ENCODE peak calls at places on chromosomes 4 and X, in four cellular contexts. E is foreskin fibroblast, H is MG63, G is heart left ventricle. C is an unnamed sample.

GRCh38 chr4:95124906-95125504 is 367.2 kb downstream of the BMPR1B start:
- DNase-seq in E (peak), H (peak), G (no peak), C (peak)

GRCh38 chr4:53684448-53684847 is 93.2 kb upstream of the LNX1 start:
- DNase-seq in E (no peak), H (no peak), G (no peak), C (no peak)

GRCh38 chrX:96410927-96411326 is 273.7 kb upstream of the DIAPH2 start:
- DNase-seq in E (no peak), H (no peak), G (no peak), C (no peak)

GRCh38 chr4:46441116-46441859 is 51.4 kb upstream of the GABRA2 start:
- DNase-seq in E (no peak), H (no peak), G (no peak), C (peak)

GRCh38 chr4:185307136-185307950 is 88.4 kb downstream of the LRP2BP start:
- DNase-seq in E (no peak), H (no peak), G (no peak), C (no peak)

GRCh38 chrX:144293229-144293628 is 409.4 kb downstream of the UBE2NL start:
- DNase-seq in E (no peak), H (peak), G (no peak), C (no peak)

GRCh38 chr4:139523076-139523475 is 32.9 kb downstream of the SETD7 start:
- DNase-seq in E (no peak), H (peak), G (no peak), C (peak)

GRCh38 chr4:2079006-2079405 is 19.9 kb downstream of the NAT8L start:
- DNase-seq in E (no peak), H (no peak), G (no peak), C (no peak)

GRCh38 chr4:174521800-174522182 is 497 bp downstream of the HPGD start:
- DNase-seq in E (no peak), H (no peak), G (no peak), C (no peak)

GRCh38 chr4:110211007-110211769 is 12.8 kb upstream of the ELOVL6 start:
- DNase-seq in E (peak), H (peak), G (no peak), C (peak)

GRCh38 chr4:144899393-144899792 is 198.6 kb downstream of the ANAPC10 start:
- DNase-seq in E (no peak), H (no peak), G (no peak), C (no peak)

GRCh38 chrX:108090474-108091265 is 672 bp downstream of the PSMD10 start:
- DNase-seq in E (peak), H (no peak), G (no peak), C (no peak)

GRCh38 chr4:187491959-187492358 is 503.6 kb upstream of the ZFP42 start:
- DNase-seq in E (peak), H (no peak), G (no peak), C (no peak)

GRCh38 chr4:182293836-182294235 is 50.6 kb downstream of the TENM3 start:
- DNase-seq in E (no peak), H (no peak), G (no peak), C (no peak)

GRCh38 chrX:71493111-71493613 is 39.7 kb upstream of the OGT start:
- DNase-seq in E (peak), H (no peak), G (no peak), C (no peak)

GRCh38 chr4:119103263-119103662 is 32.4 kb upstream of the MYOZ2 start:
- DNase-seq in E (peak), H (peak), G (peak), C (peak)

GRCh38 chrX:29215251-29215650 is 628.0 kb downstream of the IL1RAPL1 start:
- DNase-seq in E (peak), H (no peak), G (no peak), C (no peak)

GRCh38 chrX:63506320-63506719 is 155.2 kb upstream of the SPIN4 start:
- DNase-seq in E (peak), H (no peak), G (no peak), C (peak)

GRCh38 chr4:174358823-174359222 is 75.1 kb downstream of the CEP44 start:
- DNase-seq in E (peak), H (peak), G (no peak), C (peak)

GRCh38 chr4:171242831-171243230 is 570.4 kb upstream of the GALNTL6 start:
- DNase-seq in E (no peak), H (no peak), G (no peak), C (no peak)

GRCh38 chr4:76950846-76951321 is 1.3 kb downstream of the SEPTIN11 start:
- DNase-seq in E (peak), H (peak), G (peak), C (no peak)

GRCh38 chrX:103941201-103941975 is 21.0 kb upstream of the TMSB15B start:
- DNase-seq in E (peak), H (no peak), G (no peak), C (peak)

GRCh38 chr4:14529653-14530052 is 472.6 kb upstream of the CPEB2 start:
- DNase-seq in E (no peak), H (no peak), G (no peak), C (peak)

GRCh38 chr4:89821612-89822011 is 15.3 kb downstream of the SNCA start:
- DNase-seq in E (no peak), H (no peak), G (no peak), C (no peak)

GRCh38 chr4:85860066-85860465 is 385.1 kb downstream of the ARHGAP24 start:
- DNase-seq in E (peak), H (peak), G (no peak), C (no peak)

GRCh38 chr4:5361968-5362367 is 310.7 kb downstream of the STK32B start:
- DNase-seq in E (peak), H (no peak), G (no peak), C (no peak)

GRCh38 chr4:1777822-1778641 is 15.1 kb upstream of the FGFR3 start:
- DNase-seq in E (peak), H (no peak), G (no peak), C (peak)

GRCh38 chr4:94877973-94878372 is 120.2 kb downstream of the BMPR1B start:
- DNase-seq in E (peak), H (no peak), G (no peak), C (no peak)

GRCh38 chr4:110622841-110623709 is at the start of gene PITX2:
- DNase-seq in E (peak), H (peak), G (peak), C (peak)

GRCh38 chr4:180057198-180057821 is 2185.9 kb upstream of the TENM3 start:
- DNase-seq in E (peak), H (no peak), G (no peak), C (no peak)

GRCh38 chr4:107279729-107280128 is 243.6 kb upstream of the DKK2 start:
- DNase-seq in E (peak), H (no peak), G (no peak), C (no peak)

GRCh38 chrX:153766098-153766817 is 2.2 kb downstream of the PLXNB3 start:
- DNase-seq in E (peak), H (peak), G (peak), C (peak)

GRCh38 chr4:157096439-157096838 is 20.5 kb downstream of the GLRB start:
- DNase-seq in E (peak), H (peak), G (no peak), C (no peak)
- H3K4me3 ChIP-seq in E (no peak), H (no peak), G (no peak), C (no peak)

GRCh38 chrX:47316276-47317025 is 53.9 kb upstream of the ZNF157 start:
- DNase-seq in E (peak), H (no peak), G (no peak), C (no peak)

GRCh38 chrX:47313056-47313455 is 57.3 kb upstream of the ZNF157 start:
- DNase-seq in E (no peak), H (peak), G (peak), C (no peak)

GRCh38 chrX:47311857-47312774 is 58.3 kb upstream of the ZNF157 start:
- DNase-seq in E (peak), H (peak), G (no peak), C (peak)
- H3K4me3 ChIP-seq in E (no peak), H (no peak), G (no peak), C (no peak)

DNA sequence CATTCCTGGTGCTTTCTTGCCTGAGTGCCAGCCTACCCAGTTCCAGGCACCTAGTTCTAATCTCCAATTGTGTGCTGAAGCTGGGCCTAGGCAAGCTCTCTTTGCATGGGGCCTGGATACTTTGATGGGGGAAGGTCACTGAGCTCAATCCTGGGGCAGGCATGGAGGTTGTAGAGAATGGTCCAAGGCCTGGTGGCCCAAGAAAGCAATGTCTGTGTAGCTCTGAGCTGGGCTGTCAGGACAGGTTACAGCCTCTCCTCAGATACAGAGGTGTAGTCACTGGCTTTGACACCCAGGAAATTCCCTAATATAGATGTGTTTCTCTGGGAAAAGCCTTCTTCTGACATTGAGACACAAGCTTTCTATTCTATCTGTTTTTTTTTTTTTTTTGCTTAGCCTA is 66.5 kb upstream of the DHX15 start:
- DNase-seq in E (no peak), H (no peak), G (no peak), C (no peak)
- H3K4me3 ChIP-seq in E (no peak), H (no peak), G (no peak), C (no peak)

GRCh38 chr4:24794916-24795665 is at the start of gene SOD3:
- DNase-seq in E (peak), H (no peak), G (peak), C (peak)
- H3K4me3 ChIP-seq in E (peak), H (no peak), G (peak), C (peak)

DNA sequence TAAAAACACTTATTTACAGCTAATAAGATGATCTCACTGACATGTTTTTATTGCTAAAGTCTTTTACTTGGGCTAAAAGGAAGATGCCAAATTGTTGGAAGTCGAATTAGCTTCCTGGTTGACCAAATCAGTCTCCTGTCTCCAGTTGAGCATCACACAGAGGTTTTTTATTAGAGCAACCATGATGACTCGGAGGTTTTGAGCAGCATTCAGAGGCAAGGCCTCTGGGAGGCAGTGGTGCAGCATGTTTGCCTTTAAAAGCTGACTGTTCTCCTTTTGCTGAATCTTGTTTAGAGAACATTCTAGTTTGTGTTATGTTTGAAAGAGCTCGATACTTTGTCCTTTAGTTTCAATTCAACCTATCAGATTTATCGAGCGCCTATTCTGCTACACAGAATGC is 2.1 kb downstream of the UCHL1 start:
- DNase-seq in E (peak), H (peak), G (no peak), C (peak)
- H3K4me3 ChIP-seq in E (no peak), H (no peak), G (no peak), C (peak)

GRCh38 chr4:156949373-156949814 is 22.2 kb downstream of the PDGFC start:
- DNase-seq in E (peak), H (no peak), G (no peak), C (peak)
- H3K4me3 ChIP-seq in E (no peak), H (no peak), G (no peak), C (no peak)

GRCh38 chrX:48472851-48473717 is 2.9 kb upstream of the FTSJ1 start:
- DNase-seq in E (peak), H (no peak), G (no peak), C (no peak)
- H3K4me3 ChIP-seq in E (no peak), H (no peak), G (no peak), C (no peak)

DNA sequence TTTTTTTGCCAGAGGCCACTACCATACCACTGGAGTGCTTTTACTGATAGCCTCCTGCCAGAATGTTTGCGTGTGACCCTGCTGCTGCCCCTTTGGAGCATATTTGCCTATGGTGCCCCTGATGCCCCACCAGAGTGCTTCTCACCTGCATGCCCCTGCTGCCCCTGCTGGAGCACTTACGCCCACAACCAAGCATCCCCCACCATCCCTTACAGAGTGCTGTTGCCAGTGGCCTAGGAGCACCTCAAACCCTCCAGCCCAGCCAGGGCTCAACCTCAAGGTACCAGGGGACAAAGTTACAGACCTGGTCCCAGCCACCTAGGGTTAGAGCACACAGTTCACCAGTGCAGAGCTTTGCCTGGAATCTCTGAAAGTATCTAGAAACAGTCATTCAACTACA is 207.2 kb downstream of the CFAP299 start:
- DNase-seq in E (no peak), H (no peak), G (no peak), C (no peak)
- H3K4me3 ChIP-seq in E (no peak), H (no peak), G (no peak), C (no peak)

DNA sequence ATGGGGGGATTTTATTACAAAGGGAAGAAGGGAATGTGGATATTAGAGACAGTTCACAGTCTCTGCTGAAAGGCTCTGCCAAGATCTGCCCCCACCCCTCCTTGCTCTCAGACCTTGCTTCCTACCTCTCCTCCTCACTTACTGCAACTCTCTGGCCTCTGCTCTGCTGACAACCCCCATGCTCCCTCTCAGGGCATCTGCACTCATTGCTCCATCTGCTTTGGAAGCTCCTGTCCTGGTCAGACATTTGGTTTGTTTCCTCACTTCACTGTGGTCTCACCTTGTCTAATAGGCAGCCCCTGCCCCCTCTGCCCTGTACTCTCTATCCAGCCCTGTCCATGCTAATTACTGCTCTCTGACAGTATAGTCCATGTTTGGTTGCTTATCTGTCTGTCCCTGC is 189.3 kb downstream of the PTTG2 start:
- DNase-seq in E (no peak), H (no peak), G (no peak), C (no peak)
- H3K4me3 ChIP-seq in E (no peak), H (no peak), G (no peak), C (no peak)

GRCh38 chr4:117203231-117203630 is 117.9 kb upstream of the TRAM1L1 start:
- DNase-seq in E (no peak), H (no peak), G (no peak), C (no peak)
- H3K4me3 ChIP-seq in E (no peak), H (no peak), G (no peak), C (no peak)